ENCODE peak calls at places on chromosomes 7 and 10, in seven cellular contexts. B is NCI-H1092; Y is stimulated activated CD4-positive, alpha-beta T cell treated with anti-CD3 and anti-CD28 coated beads, Interleukin-12 subunit alpha, Interleukin-12 subunit beta, amount 100 ng/mL, for 24 hours; T is nephron progenitor cell; N is AG09319; D is mammary epithelial cell; F is M059J. O is an unnamed sample.

GRCh38 chr7:30308392-30308791 is 24.0 kb downstream of the ZNRF2 start:
- DNase-seq in B (no peak), Y (no peak), T (no peak), N (no peak), D (no peak), F (peak), O (peak)

GRCh38 chr7:114784756-114785155 is 137.1 kb upstream of the MDFIC start:
- DNase-seq in B (no peak), Y (no peak), T (no peak), N (no peak), D (peak), F (no peak), O (no peak)

GRCh38 chr7:116236020-116236630 is 25.8 kb downstream of the TES start:
- DNase-seq in B (peak), Y (no peak), T (peak), N (no peak), D (no peak), F (peak), O (peak)

GRCh38 chr10:54800677-54801480 is at the start of gene PCDH15:
- DNase-seq in B (no peak), Y (no peak), T (peak), N (no peak), D (peak), F (peak), O (peak)

GRCh38 chr7:1249731-1250130 is 17.1 kb downstream of the UNCX start:
- DNase-seq in B (no peak), Y (no peak), T (no peak), N (no peak), D (no peak), F (no peak), O (no peak)

GRCh38 chr7:50657341-50657873 is 92.2 kb upstream of the DDC start:
- DNase-seq in B (no peak), Y (no peak), T (no peak), N (no peak), D (no peak), F (peak), O (no peak)

GRCh38 chr10:13633689-13634088 is 46.9 kb downstream of the PRPF18 start:
- DNase-seq in B (no peak), Y (no peak), T (no peak), N (peak), D (no peak), F (peak), O (no peak)

GRCh38 chr7:100435401-100436304 is 644 bp downstream of the PPP1R35 start:
- DNase-seq in B (no peak), Y (no peak), T (peak), N (no peak), D (peak), F (no peak), O (peak)

GRCh38 chr10:43946445-43946844 is 297.8 kb upstream of the ZNF32 start:
- DNase-seq in B (no peak), Y (no peak), T (no peak), N (no peak), D (no peak), F (no peak), O (no peak)

GRCh38 chr10:43417950-43418768 is 9.2 kb upstream of the HNRNPF start:
- DNase-seq in B (no peak), Y (no peak), T (no peak), N (no peak), D (no peak), F (no peak), O (peak)

GRCh38 chr7:128827971-128828711 is 2.1 kb upstream of the FLNC start:
- DNase-seq in B (no peak), Y (no peak), T (peak), N (no peak), D (no peak), F (peak), O (no peak)

GRCh38 chr10:31004611-31005193 is 27.0 kb downstream of the ZNF438 start:
- DNase-seq in B (no peak), Y (no peak), T (no peak), N (no peak), D (peak), F (peak), O (no peak)

GRCh38 chr7:6248581-6248980 is 23.8 kb downstream of the CYTH3 start:
- DNase-seq in B (no peak), Y (no peak), T (no peak), N (no peak), D (peak), F (peak), O (no peak)

GRCh38 chr10:22437620-22438588 is 92.6 kb downstream of the SPAG6 start:
- DNase-seq in B (no peak), Y (no peak), T (no peak), N (no peak), D (no peak), F (peak), O (peak)

GRCh38 chr7:25897261-25897782 is 254.7 kb upstream of the NFE2L3 start:
- DNase-seq in B (no peak), Y (no peak), T (no peak), N (no peak), D (no peak), F (no peak), O (peak)

GRCh38 chr7:45915606-45916005 is 5.5 kb downstream of the IGFBP3 start:
- DNase-seq in B (no peak), Y (no peak), T (no peak), N (no peak), D (no peak), F (no peak), O (no peak)

GRCh38 chr10:93074597-93075368 is 1.1 kb downstream of the CYP26A1 start:
- DNase-seq in B (no peak), Y (no peak), T (peak), N (no peak), D (no peak), F (peak), O (no peak)

GRCh38 chr7:100353685-100354330 is 4.1 kb upstream of the PILRB start:
- DNase-seq in B (no peak), Y (no peak), T (no peak), N (no peak), D (no peak), F (no peak), O (no peak)

GRCh38 chr10:21327239-21327993 is 198.1 kb downstream of the SKIDA1 start:
- DNase-seq in B (no peak), Y (no peak), T (no peak), N (no peak), D (no peak), F (no peak), O (no peak)

GRCh38 chr7:30474893-30475292 is 3.7 kb downstream of the NOD1 start:
- DNase-seq in B (no peak), Y (no peak), T (no peak), N (peak), D (no peak), F (no peak), O (no peak)

GRCh38 chr7:152336754-152337368 is 98.9 kb downstream of the KMT2C start:
- DNase-seq in B (peak), Y (no peak), T (peak), N (no peak), D (peak), F (peak), O (peak)

GRCh38 chr7:123571684-123572083 is 14.1 kb upstream of the NDUFA5 start:
- DNase-seq in B (no peak), Y (no peak), T (no peak), N (no peak), D (peak), F (peak), O (no peak)

GRCh38 chr7:909358-910329 is 33.3 kb downstream of the GET4 start:
- DNase-seq in B (no peak), Y (no peak), T (no peak), N (no peak), D (no peak), F (no peak), O (peak)

GRCh38 chr7:27144799-27145166 is 1.3 kb upstream of the HOXA5 start:
- DNase-seq in B (no peak), Y (no peak), T (peak), N (no peak), D (peak), F (no peak), O (no peak)

GRCh38 chr10:49642311-49642710 is 28.5 kb downstream of the CHAT start:
- DNase-seq in B (no peak), Y (no peak), T (no peak), N (no peak), D (no peak), F (no peak), O (no peak)

GRCh38 chr7:118183254-118183585 is 744 bp upstream of the LSM8 start:
- DNase-seq in B (no peak), Y (no peak), T (peak), N (no peak), D (peak), F (peak), O (peak)

GRCh38 chr7:53628775-53629174 is 593.3 kb downstream of the POM121L12 start:
- DNase-seq in B (no peak), Y (no peak), T (no peak), N (no peak), D (no peak), F (no peak), O (no peak)

GRCh38 chr7:98764946-98765345 is 104.9 kb downstream of the TMEM130 start:
- DNase-seq in B (no peak), Y (no peak), T (no peak), N (no peak), D (no peak), F (no peak), O (no peak)

GRCh38 chr10:107067843-107068242 is 96.7 kb downstream of the SORCS1 start:
- DNase-seq in B (no peak), Y (no peak), T (no peak), N (no peak), D (no peak), F (no peak), O (no peak)

GRCh38 chr10:119378737-119379067 is 163.8 kb downstream of the RGS10 start:
- DNase-seq in B (no peak), Y (no peak), T (no peak), N (no peak), D (no peak), F (no peak), O (no peak)

GRCh38 chr7:54915870-54916598 is 102.8 kb upstream of the EGFR start:
- DNase-seq in B (no peak), Y (no peak), T (no peak), N (no peak), D (no peak), F (no peak), O (no peak)

GRCh38 chr10:31036209-31036608 is 4.5 kb upstream of the ZNF438 start:
- DNase-seq in B (no peak), Y (no peak), T (no peak), N (no peak), D (no peak), F (peak), O (no peak)

GRCh38 chr7:43431020-43431595 is 151.8 kb upstream of the STK17A start:
- DNase-seq in B (no peak), Y (no peak), T (no peak), N (no peak), D (no peak), F (peak), O (peak)

GRCh38 chr10:120403109-120403508 is 53.9 kb upstream of the PLPP4 start:
- DNase-seq in B (no peak), Y (no peak), T (no peak), N (no peak), D (no peak), F (peak), O (no peak)

GRCh38 chr7:3991771-3992231 is 690.3 kb upstream of the FOXK1 start:
- DNase-seq in B (no peak), Y (no peak), T (no peak), N (no peak), D (no peak), F (no peak), O (no peak)

O was measured in OCI-M1.